ENCODE peak calls at places on chromosomes 2 and 18, in four cellular contexts. M, U, L and W are unnamed samples.

GRCh38 chr2:5560981-5561380 is 131.2 kb upstream of the SOX11 start:
- DNase-seq in U (no peak), L (no peak), M (no peak), W (peak; percentile 32)

GRCh38 chr2:179898873-179899272 is 37.5 kb upstream of the ZNF385B start:
- DNase-seq in M (peak; percentile 74), L (peak; percentile 65), U (no peak), W (peak; percentile 23)

GRCh38 chr2:119134775-119135174 is 23.8 kb downstream of the C1QL2 start:
- DNase-seq in M (no peak), L (no peak), U (no peak), W (no peak)

GRCh38 chr2:109135572-109136185 is 6.7 kb downstream of the SH3RF3 start:
- DNase-seq in L (no peak), M (no peak), U (no peak), W (no peak)

GRCh38 chr2:111048856-111049551 is 71.7 kb upstream of the BCL2L11 start:
- DNase-seq in U (no peak), L (no peak), M (no peak), W (peak; percentile 47)

GRCh38 chr2:219492575-219492974 is 6.1 kb upstream of the GMPPA start:
- DNase-seq in U (no peak), L (peak; percentile 18), M (no peak), W (no peak)

GRCh38 chr2:214810670-214811069 is 1.2 kb upstream of the BARD1 start:
- DNase-seq in M (peak; percentile 27), L (no peak), U (no peak), W (no peak)

GRCh38 chr2:215882689-215883088 is 130.7 kb downstream of the MREG start:
- DNase-seq in U (no peak), L (no peak), M (no peak), W (no peak)

GRCh38 chr2:223613017-223613950 is 11.1 kb upstream of the SCG2 start:
- DNase-seq in U (no peak), M (peak; percentile 76), L (peak; percentile 45), W (peak; percentile 69)

GRCh38 chr2:128618642-128619041 is 300.0 kb upstream of the HS6ST1 start:
- DNase-seq in L (no peak), U (no peak), M (no peak), W (no peak)

GRCh38 chr2:8447610-8448221 is 234.1 kb upstream of the ID2 start:
- DNase-seq in U (no peak), L (no peak), M (no peak), W (no peak)

GRCh38 chr2:37398990-37399389 is 54.6 kb downstream of the QPCT start:
- DNase-seq in U (no peak), M (no peak), L (no peak), W (no peak)

GRCh38 chr2:85015653-85016360 is 44.8 kb downstream of the KCMF1 start:
- DNase-seq in L (no peak), M (no peak), U (no peak), W (no peak)

GRCh38 chr2:224036731-224037376 is 2.2 kb downstream of the SERPINE2 start:
- DNase-seq in L (no peak), U (no peak), M (no peak), W (no peak)

GRCh38 chr2:177767768-177768167 is 304.8 kb downstream of the PDE11A start:
- DNase-seq in M (no peak), U (no peak), L (no peak), W (no peak)

GRCh38 chr18:21452808-21453511 is 147.5 kb downstream of the ESCO1 start:
- DNase-seq in M (no peak), U (no peak), L (no peak), W (peak; percentile 9)

GRCh38 chr18:51391731-51392130 is 194.2 kb upstream of the MEX3C start:
- DNase-seq in U (no peak), M (no peak), L (no peak), W (no peak)

DNA sequence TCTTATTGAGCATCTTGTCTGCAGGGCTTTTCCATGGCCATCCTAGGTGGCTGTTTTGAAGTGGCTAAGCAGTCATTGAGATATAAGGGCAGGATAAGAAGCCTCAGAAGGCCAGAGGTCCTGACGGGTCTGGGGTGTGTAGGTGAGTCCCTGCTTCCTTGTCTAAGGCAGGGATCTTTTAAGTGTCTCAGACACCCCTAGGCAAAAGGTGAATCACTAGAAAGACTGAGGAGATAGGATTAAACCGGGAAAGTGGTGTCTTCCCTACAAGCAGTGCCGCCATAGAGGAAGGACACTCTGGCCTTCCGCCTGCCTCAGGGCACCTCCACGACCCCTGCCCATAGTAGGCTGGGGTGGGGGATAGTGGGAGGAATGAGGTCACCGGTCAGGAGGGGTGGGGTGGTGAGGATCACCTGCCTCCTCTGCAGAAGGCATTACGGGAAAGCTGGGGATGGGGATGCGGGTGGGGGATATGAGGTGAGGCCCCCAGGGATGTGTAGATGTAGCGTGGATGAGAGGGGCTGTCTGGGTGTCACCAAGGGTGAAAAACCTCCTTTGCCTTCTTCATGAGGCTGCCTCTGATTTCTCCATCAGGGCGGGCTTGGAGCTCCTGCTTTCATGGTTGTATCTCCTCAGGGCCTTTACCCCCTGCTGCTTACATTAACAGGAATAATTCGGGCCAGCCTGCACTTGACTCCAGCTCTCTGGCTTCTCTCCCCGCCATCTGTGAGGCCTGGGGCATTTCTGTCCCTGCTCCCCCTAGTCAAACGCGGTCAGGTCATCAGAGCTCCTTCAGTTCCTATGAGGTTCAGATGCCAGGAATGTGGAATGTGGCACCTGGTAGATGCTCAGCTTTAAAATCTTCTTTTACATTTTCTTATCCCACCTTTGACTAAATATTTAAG is 244.0 kb downstream of the DYSF start:
- DNase-seq in L (no peak), U (no peak), M (no peak), W (no peak)
- H2AFZ ChIP-seq in L (no peak overlapping the region), U (no peak overlapping the region), M (no peak overlapping the region), W (no peak overlapping the region)

DNA sequence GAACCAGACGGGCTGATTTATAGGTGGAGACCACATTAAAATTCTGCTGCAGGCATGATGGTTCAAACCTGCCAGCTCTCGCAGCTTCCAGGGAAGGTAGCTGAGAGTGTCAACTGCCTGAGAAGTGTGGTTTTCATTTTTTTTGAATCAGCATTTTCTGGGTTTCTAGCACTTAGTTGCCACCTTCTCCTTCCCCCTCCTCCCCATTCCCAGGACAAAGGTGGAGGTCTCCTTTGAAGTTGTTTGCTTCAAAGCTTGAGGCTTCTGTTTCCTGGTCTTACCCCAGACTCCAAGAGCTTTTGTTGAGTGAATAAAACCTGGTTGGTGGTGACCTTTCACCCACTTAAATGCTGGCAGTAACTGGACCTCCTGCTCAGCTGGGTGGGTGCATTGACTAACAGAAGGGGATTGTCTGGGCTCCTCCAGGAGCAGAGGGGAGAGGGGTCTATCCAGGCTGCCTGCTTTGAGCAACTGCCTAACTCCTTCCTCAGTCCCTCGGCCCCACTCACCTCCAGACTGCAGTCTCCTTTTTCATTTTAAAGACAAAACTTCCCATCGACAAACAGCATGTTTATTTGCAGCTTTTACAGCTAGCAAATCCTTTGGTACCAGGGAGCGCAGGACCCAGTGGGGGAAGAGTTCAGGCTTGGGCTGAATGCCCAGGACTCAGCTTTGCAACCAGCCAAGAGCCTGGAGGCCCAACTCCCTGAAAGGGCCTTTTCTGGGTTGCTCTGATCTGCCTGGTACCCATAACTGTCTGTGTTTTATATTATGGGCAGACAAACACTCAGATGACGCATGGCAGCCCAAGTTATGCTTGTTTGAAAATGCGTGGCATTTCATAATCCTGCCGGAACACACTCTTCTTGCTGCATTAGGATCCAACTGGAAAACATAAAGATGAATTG is 3.6 kb downstream of the RHOB start:
- DNase-seq in M (no peak), U (no peak), L (peak; percentile 87), W (peak; percentile 71)
- TF ChIP-seq EP300 in M (no peak), U (no peak), L (no peak), W (peak; percentile 9)

DNA sequence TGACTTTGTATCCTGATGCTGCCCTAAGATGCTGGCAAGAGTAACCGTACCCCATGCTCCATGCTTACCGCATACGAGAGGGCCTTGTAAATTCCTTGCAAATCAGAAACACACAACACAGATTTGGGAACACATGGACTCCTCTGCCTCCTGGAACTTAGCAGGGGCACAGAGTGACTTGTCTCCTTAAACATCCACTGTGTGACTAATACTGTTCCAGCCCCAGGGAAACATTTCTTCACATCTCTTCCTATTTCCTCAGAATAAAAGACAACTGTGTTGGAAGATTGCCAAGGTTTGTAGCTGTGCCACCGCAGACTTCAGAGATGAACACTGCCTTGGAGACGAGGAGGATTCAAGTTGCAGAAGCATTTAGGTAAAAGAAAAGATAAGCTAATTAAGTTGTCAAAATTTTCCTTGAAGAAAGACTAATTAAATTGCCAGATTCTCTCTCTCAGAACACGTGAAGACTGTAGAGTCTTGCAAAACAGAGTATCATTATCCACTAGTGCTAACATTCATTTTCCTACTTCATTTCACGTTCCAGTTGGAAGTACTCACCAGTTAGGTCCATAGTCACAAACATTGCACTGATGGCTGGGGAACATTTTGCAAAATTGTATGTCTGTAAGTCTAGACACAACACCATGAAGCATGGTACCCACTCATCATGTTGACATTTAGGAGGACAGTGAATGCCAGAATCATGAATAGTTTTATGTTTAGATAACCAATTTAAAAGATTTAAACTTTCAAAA is 188.8 kb downstream of the TSN start:
- DNase-seq in M (no peak), L (no peak), U (no peak), W (no peak)
- TF ChIP-seq ZBTB33 in M (no peak), L (no peak), U (no peak), W (no peak)

GRCh38 chr2:64837925-64838641 is 151.1 kb upstream of the SLC1A4 start:
- DNase-seq in U (no peak), M (no peak), L (no peak), W (no peak)
- H2AFZ ChIP-seq in U (no peak overlapping the region), M (no peak overlapping the region), L (no peak overlapping the region), W (peak overlapping the region; percentile 56)

DNA sequence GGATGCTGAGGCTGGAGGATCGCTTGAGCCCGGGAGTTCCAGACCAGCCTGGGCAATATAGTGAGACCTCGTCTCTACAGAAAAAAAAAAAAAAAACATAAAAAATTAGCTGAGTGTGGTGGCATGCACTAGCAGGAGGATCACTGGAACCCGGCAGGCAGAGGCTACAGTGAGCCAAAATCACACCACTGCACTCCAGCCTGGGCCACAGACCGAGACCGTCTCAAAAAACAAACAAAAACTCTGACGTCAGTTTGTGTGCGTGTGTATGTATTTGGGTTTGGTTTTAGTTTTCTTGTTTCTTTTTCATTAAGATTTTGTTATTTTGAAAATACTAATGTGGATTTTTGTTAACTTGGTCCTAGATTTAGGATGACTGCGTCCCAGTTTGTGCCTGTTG is 19.0 kb downstream of the CEP68 start:
- DNase-seq in M (no peak), U (no peak), L (no peak), W (no peak)
- TF ChIP-seq EP300 in M (no peak), U (no peak), L (no peak), W (no peak)

GRCh38 chr18:62282188-62282629 is 42.9 kb upstream of the TNFRSF11A start:
- DNase-seq in M (no peak), L (no peak), U (no peak), W (no peak)
- TF ChIP-seq ZBTB33 in M (no peak), L (no peak), U (no peak), W (no peak)